ENCODE peak calls at places on chromosomes 13 and 19, in four cellular contexts. P, C, W and Z are unnamed samples.

GRCh38 chr19:4310247-4311121 is 6.1 kb downstream of the FSD1 start:
- DNase-seq in W (peak), P (peak), C (peak), Z (peak)

GRCh38 chr13:99626461-99627082 is 125.3 kb downstream of the TM9SF2 start:
- DNase-seq in W (no peak), P (no peak), C (no peak), Z (no peak)

GRCh38 chr19:12665646-12666304 is 767 bp downstream of the MAN2B1 start:
- DNase-seq in W (no peak), P (no peak), C (no peak), Z (no peak)

GRCh38 chr19:6828698-6829633 is 56.5 kb downstream of the VAV1 start:
- DNase-seq in P (peak), C (peak), W (no peak), Z (peak)

GRCh38 chr19:8459520-8460260 is 14.9 kb downstream of the HNRNPM start:
- DNase-seq in C (no peak), P (no peak), W (peak), Z (no peak)

GRCh38 chr19:33420821-33421220 is 47.3 kb downstream of the CEBPG start:
- DNase-seq in C (no peak), W (no peak), P (no peak), Z (no peak)

GRCh38 chr19:40721936-40722661 is 5.2 kb downstream of the ITPKC start:
- DNase-seq in C (no peak), W (no peak), P (no peak), Z (no peak)

GRCh38 chr13:98279473-98280175 is 102.6 kb upstream of the RNF113B start:
- DNase-seq in C (no peak), W (no peak), P (no peak), Z (no peak)

GRCh38 chr19:1491849-1492170 is 829 bp downstream of the REEP6 start:
- DNase-seq in W (no peak), P (no peak), C (no peak), Z (no peak)

GRCh38 chr13:104006625-104007061 is 940.4 kb upstream of the SLC10A2 start:
- DNase-seq in W (no peak), P (no peak), C (no peak), Z (no peak)

GRCh38 chr19:18456974-18457373 is 19.0 kb upstream of the ISYNA1 start:
- DNase-seq in C (no peak), W (no peak), P (no peak), Z (no peak)

GRCh38 chr19:33248954-33249613 is 23.4 kb upstream of the SLC7A10 start:
- DNase-seq in W (peak), P (no peak), C (no peak), Z (no peak)

GRCh38 chr19:45144431-45145269 is 16.1 kb downstream of the NKPD1 start:
- DNase-seq in C (no peak), W (no peak), P (no peak), Z (no peak)

GRCh38 chr19:2791440-2791839 is 6.1 kb downstream of the THOP1 start:
- DNase-seq in C (no peak), W (no peak), P (no peak), Z (no peak)

GRCh38 chr19:51103811-51104470 is 4.3 kb downstream of the CTU1 start:
- DNase-seq in C (no peak), P (no peak), W (no peak), Z (no peak)

GRCh38 chr13:33445024-33445423 is 159.5 kb upstream of the STARD13 start:
- DNase-seq in C (no peak), W (peak), P (no peak), Z (no peak)

GRCh38 chr13:36981156-36981743 is 17.9 kb downstream of the ALG5 start:
- DNase-seq in P (no peak), C (peak), W (peak), Z (peak)

GRCh38 chr13:81821259-81821658 is 1480.3 kb upstream of the SPRY2 start:
- DNase-seq in P (no peak), C (no peak), W (no peak), Z (no peak)

GRCh38 chr13:29435125-29435911 is 160.2 kb downstream of the SLC7A1 start:
- DNase-seq in W (no peak), C (no peak), P (no peak), Z (no peak)

GRCh38 chr13:32622827-32623226 is 36.6 kb downstream of the PDS5B start:
- DNase-seq in C (no peak), W (no peak), P (no peak), Z (no peak)

GRCh38 chr19:52099497-52100138 is 4.1 kb upstream of the ZNF841 start:
- DNase-seq in W (peak), P (no peak), C (no peak), Z (no peak)

GRCh38 chr19:18611327-18612050 is 1.2 kb upstream of the TMEM59L start:
- DNase-seq in W (peak), C (peak), P (peak), Z (no peak)

GRCh38 chr19:13283871-13284270 is 133.7 kb downstream of the IER2 start:
- DNase-seq in C (no peak), W (no peak), P (no peak), Z (no peak)

GRCh38 chr19:13611596-13611995 is 105.3 kb upstream of the CACNA1A start:
- DNase-seq in P (no peak), C (no peak), W (no peak), Z (no peak)

GRCh38 chr13:97141564-97142005 is 80.5 kb upstream of the MBNL2 start:
- DNase-seq in W (peak), P (peak), C (peak), Z (peak)

GRCh38 chr19:28586501-28586900 is 626.5 kb downstream of the UQCRFS1 start:
- DNase-seq in C (no peak), P (no peak), W (no peak), Z (no peak)

GRCh38 chr19:8256276-8257051 is 47.3 kb downstream of the CERS4 start:
- DNase-seq in W (no peak), P (no peak), C (no peak), Z (no peak)

GRCh38 chr19:41597600-41598041 is 21.7 kb downstream of the CEACAM21 start:
- DNase-seq in P (peak), W (peak), C (peak), Z (peak)

GRCh38 chr13:54226866-54227265 is 1198.3 kb downstream of the OLFM4 start:
- DNase-seq in P (no peak), C (no peak), W (no peak), Z (no peak)

GRCh38 chr19:11023016-11023415 is 62.2 kb downstream of the SMARCA4 start:
- DNase-seq in W (no peak), P (no peak), C (no peak), Z (no peak)

GRCh38 chr13:92938481-92939020 is 288.1 kb upstream of the GPC6 start:
- DNase-seq in P (no peak), W (no peak), C (no peak), Z (no peak)

GRCh38 chr19:1624458-1624857 is 19.2 kb upstream of the UQCR11 start:
- DNase-seq in W (peak), C (peak), P (peak), Z (peak)

GRCh38 chr19:7900931-7901330 is 2.7 kb upstream of the MAP2K7 start:
- DNase-seq in W (no peak), C (no peak), P (no peak), Z (no peak)

GRCh38 chr13:101512650-101513049 is 60.2 kb downstream of the ITGBL1 start:
- DNase-seq in P (no peak), C (no peak), W (no peak), Z (no peak)

GRCh38 chr19:57410748-57411671 is at the start of gene ZNF17:
- DNase-seq in P (peak), C (peak), W (peak), Z (peak)

GRCh38 chr19:43779820-43780219 is 953 bp downstream of the KCNN4 start:
- DNase-seq in P (no peak), C (no peak), W (no peak), Z (no peak)

GRCh38 chr19:50328257-50329145 is 676 bp downstream of the KCNC3 start:
- DNase-seq in C (peak), P (peak), W (no peak), Z (no peak)

GRCh38 chr13:46058268-46058667 is 5.7 kb upstream of the ZC3H13 start:
- DNase-seq in C (no peak), P (no peak), W (no peak), Z (no peak)

GRCh38 chr13:26948353-26948752 is 187.8 kb upstream of the GPR12 start:
- DNase-seq in P (no peak), W (no peak), C (no peak), Z (no peak)

GRCh38 chr13:26949701-26950345 is 189.2 kb upstream of the GPR12 start:
- DNase-seq in W (no peak), C (no peak), P (no peak), Z (no peak)

GRCh38 chr13:26950546-26950945 is 190.0 kb upstream of the GPR12 start:
- DNase-seq in W (no peak), C (no peak), P (no peak), Z (no peak)

GRCh38 chr13:26943748-26944147 is 183.2 kb upstream of the GPR12 start:
- DNase-seq in W (no peak), P (no peak), C (no peak), Z (no peak)

DNA sequence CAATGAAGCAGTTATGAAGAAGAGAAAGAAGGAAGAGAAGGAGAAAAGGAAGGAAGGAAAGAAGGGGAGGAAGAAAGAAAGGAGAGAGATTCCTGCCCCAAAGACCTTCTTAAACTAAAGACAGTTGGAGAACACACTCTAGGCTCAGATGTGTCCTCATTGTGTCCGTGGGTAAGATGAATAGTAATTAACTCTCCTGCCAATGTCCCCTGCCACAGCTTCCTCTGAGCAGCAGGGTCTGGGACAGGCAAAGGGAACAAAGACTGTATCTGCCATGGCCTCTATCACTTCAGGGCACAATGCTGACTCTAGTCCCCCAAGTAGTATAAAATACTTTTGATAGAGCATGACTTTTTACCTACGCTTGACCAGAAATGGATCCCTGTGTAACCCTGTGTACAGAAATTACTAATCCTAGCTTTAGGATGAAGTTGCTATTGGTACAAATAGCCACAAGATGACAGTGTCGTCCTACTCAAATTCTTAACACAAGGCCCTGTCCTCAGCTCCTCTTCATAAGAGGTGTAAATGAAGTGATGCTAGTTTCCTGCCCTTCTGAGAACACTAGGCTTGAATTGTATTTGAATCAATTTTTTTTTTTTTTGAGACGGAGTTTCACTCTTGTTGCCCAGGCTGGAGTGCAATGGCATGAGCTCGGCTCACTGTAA is 186.2 kb upstream of the GPR12 start:
- DNase-seq in W (peak), P (no peak), C (peak), Z (peak)
- TF ChIP-seq ELF4 in W (no peak), P (no peak), C (no peak), Z (no peak)

DNA sequence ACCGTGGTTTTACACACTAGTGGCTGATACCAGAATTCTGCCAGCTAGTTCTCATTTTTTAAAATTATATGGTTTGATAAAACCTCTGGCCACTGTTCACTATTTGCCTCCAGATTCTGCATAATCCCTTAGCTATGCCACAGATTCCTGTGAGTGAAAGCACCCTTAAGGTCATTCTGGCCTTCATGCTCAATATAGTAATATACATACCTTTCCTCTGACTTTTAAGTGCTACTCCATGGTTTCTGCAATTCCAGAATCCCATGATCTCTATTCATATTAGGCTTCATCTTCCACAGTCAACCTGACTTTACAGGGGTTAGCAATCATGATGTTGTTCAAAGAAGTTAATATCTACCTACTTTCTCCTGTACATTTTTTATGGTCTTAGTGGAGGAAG is 274.1 kb upstream of the EDNRB start:
- DNase-seq in P (no peak), W (no peak), C (no peak), Z (no peak)
- TF ChIP-seq ELF4 in P (no peak), W (no peak), C (no peak), Z (no peak)

DNA sequence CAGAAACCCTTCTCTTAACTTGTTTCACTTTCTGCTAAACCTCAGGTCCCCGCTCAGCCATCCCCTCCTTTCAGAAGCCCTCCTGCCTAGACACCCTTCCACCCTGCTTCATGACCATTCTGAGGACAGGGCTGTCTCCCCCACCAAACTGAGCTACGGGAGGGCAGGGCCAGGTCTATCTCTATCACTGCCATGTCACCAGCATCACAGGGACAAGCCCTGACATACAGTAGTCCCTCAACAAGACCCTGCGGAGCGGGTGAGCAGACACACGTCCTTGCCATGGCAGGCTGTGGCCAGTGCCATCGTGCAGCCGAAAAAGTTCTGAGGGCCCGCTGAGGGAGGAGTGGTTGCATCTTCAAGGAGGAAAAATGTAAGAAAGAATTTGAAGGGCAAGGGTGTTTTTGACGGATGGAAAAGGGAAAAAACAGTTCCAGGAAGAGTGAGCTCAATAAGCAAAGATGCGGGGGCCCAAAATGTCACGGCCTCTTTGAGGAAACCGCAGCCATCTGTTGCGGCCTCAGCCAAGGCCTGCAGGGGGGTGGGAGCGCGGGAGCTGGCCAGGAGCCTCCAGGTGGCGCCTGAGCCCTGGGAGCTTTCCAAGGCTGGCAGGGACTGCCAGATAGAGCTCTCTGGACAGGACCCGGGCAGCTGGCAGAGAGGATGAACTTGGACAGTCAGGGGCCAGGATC is 8.1 kb downstream of the PTGIR start:
- DNase-seq in C (peak), P (peak), W (peak), Z (peak)
- TF ChIP-seq ELF4 in C (no peak), P (no peak), W (no peak), Z (no peak)

GRCh38 chr13:111549464-111549863 is 229.0 kb downstream of the TEX29 start:
- DNase-seq in W (no peak), C (no peak), P (no peak), Z (no peak)
- TF ChIP-seq ELF4 in W (no peak), C (no peak), P (no peak), Z (no peak)

GRCh38 chr19:34838753-34839431 is 65.9 kb upstream of the ZNF599 start:
- DNase-seq in P (peak), W (peak), C (no peak), Z (no peak)
- TF ChIP-seq ELF4 in P (no peak), W (no peak), C (no peak), Z (no peak)

GRCh38 chr13:50130686-50131051 is 115.4 kb downstream of the KCNRG start:
- DNase-seq in W (no peak), C (no peak), P (peak), Z (no peak)
- TF ChIP-seq ELF4 in W (no peak), C (no peak), P (no peak), Z (no peak)

GRCh38 chr13:19159181-19159580 is 22.4 kb downstream of the TUBA3C start:
- DNase-seq in P (no peak), W (no peak), C (no peak), Z (no peak)
- TF ChIP-seq ELF4 in P (no peak), W (no peak), C (no peak), Z (no peak)